ENCODE peak calls at places on chromosomes 4 and X, in five cellular contexts. G is HFF-Myc, Q is fibroblast of mammary gland, L is lower leg skin, H is cardiac muscle cell. A is an unnamed sample.

GRCh38 chrX:1244164-1245076 is 24.2 kb upstream of the CSF2RA start:
- DNase-seq in G (no peak), Q (no peak), L (no peak), H (no peak), A (peak)

GRCh38 chrX:68795741-68796140 is 33.1 kb upstream of the EFNB1 start:
- DNase-seq in G (no peak), Q (no peak), L (no peak), H (no peak), A (no peak)

GRCh38 chr4:81531410-81531809 is 59.7 kb upstream of the RASGEF1B start:
- DNase-seq in G (no peak), Q (no peak), L (no peak), H (peak), A (no peak)

GRCh38 chr4:24920008-24920407 is 7.2 kb upstream of the CCDC149 start:
- DNase-seq in G (no peak), Q (no peak), L (no peak), H (no peak), A (no peak)

GRCh38 chrX:151712253-151712652 is 3.6 kb upstream of the FATE1 start:
- DNase-seq in G (no peak), Q (no peak), L (no peak), H (no peak), A (no peak)

GRCh38 chr4:123876640-123877039 is 480.0 kb downstream of the SPRY1 start:
- DNase-seq in G (no peak), Q (peak), L (no peak), H (no peak), A (no peak)

GRCh38 chrX:68728186-68728585 is 80.7 kb downstream of the STARD8 start:
- DNase-seq in G (no peak), Q (no peak), L (peak), H (no peak), A (no peak)

GRCh38 chr4:113823291-113823659 is 61.7 kb upstream of the CAMK2D start:
- DNase-seq in G (no peak), Q (peak), L (no peak), H (no peak), A (peak)

GRCh38 chr4:19883841-19884240 is 367.9 kb upstream of the SLIT2 start:
- DNase-seq in G (no peak), Q (peak), L (no peak), H (no peak), A (no peak)

GRCh38 chr4:128308986-128309385 is 21.4 kb upstream of the PGRMC2 start:
- DNase-seq in G (no peak), Q (no peak), L (no peak), H (peak), A (no peak)

GRCh38 chr4:30094866-30095265 is 625.3 kb upstream of the PCDH7 start:
- DNase-seq in G (no peak), Q (peak), L (no peak), H (peak), A (no peak)

GRCh38 chrX:31836479-31836878 is 764.6 kb upstream of the FTHL17 start:
- DNase-seq in G (no peak), Q (no peak), L (no peak), H (no peak), A (no peak)

GRCh38 chrX:103330601-103331397 is 760 bp downstream of the TCEAL7 start:
- DNase-seq in G (no peak), Q (peak), L (no peak), H (peak), A (no peak)

DNA sequence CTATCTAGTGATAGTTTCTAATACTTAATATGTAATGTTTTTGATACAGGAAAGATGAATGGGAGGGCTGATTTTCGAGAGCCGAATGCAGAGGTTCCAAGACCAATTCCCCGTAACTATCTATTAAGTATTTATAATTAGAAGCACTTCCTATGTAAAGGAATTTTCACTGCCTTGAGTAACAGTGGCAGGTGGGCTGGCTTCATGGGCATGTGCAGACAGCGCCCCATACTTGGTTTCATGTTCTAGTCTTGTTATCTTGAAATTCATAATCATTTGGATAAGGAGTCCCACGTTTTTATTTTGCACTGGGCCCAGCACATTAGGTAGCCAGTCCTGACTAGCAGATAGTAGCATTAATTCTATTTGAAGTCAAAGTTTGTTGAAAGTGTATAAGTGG is 1.7 kb downstream of the OCIAD1 start:
- DNase-seq in G (no peak), Q (no peak), L (no peak), H (no peak), A (no peak)
- H3K4me3 ChIP-seq in G (peak), Q (no peak), L (no peak), H (peak), A (peak)

GRCh38 chr4:104353481-104353880 is 141.2 kb downstream of the CXXC4 start:
- DNase-seq in G (no peak), Q (no peak), L (no peak), H (no peak), A (no peak)
- H3K4me3 ChIP-seq in G (no peak), Q (no peak), L (no peak), H (no peak), A (no peak)

DNA sequence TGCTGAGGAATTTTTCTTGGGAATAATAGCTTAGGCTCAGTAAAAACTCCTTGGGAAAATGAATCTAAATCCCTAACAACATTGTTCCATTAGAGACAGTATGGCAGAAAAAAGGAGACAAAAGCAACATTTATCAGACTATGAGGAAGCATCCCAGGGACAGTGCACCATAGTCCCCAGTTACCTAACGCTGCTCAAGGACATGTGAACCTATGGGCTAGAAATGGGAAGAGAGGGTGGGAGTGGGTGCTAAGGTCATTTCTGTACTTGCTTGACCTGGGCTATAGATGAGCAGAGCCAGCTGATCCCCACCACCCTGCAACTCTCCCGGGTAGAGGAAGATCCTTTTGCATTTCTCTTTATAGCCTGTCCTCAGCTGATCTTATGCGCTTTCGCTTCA is 98.2 kb upstream of the CBR4 start:
- DNase-seq in G (no peak), Q (no peak), L (no peak), H (no peak), A (no peak)
- H3K4me3 ChIP-seq in G (no peak), Q (no peak), L (no peak), H (no peak), A (no peak)

GRCh38 chrX:41084360-41085104 is 713 bp upstream of the USP9X start:
- DNase-seq in G (peak), Q (peak), L (peak), H (peak), A (peak)
- H3K4me3 ChIP-seq in G (peak), Q (peak), L (peak), H (peak), A (peak)

DNA sequence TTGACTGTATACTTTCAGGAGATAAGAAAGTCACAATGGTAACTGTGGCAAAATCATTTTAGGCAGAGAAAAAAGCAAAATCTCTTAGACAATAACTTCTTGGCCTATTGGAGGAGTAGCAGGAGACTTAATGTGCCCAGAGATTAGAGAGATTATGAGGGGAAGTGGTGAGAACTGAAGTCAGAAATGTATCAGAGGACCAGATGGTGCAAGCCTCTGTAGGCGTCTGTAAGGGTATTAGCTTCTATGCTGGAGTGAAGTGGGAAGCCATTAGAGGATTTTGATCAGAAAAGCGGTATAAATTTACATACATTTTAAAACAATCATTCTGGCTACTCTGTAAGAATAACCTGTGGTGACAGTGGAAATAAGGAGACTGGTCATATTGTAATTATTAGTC is 236.7 kb downstream of the FAT4 start:
- DNase-seq in G (no peak), Q (no peak), L (no peak), H (no peak), A (no peak)
- H3K4me3 ChIP-seq in G (no peak), Q (no peak), L (no peak), H (no peak), A (no peak)

DNA sequence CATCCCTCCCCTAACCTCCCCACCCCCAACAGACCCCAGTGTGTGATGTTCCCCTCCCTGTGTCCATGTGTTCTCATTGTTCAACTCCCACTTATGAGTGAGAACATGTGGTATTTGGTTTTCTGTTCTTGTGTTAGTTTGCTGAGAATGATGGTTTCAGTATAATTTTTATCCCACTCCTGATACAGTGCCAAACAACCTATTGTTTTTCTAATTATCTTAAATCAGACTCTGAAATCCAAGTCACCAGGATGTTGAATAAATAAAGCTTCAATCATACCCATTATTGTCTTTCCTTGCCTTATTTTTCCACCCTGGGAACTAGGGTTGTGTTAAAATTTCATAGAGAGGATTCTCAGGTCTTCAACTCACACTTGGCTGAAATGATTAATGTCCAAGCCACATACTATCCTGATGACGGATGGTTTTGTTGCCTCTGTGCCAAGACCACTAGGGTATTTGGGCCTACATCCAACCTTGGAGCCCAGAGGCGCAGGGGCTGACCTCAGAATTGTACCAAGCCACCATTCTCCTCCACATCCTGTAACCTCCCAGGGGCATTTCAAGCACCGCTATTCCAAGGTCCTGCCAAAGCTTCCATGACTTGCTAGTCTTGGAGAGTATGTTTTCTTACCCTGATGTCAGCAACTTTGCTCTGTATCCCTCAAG is 332.4 kb downstream of the ARHGAP24 start:
- DNase-seq in G (no peak), Q (peak), L (no peak), H (peak), A (no peak)
- H3K4me3 ChIP-seq in G (no peak), Q (no peak), L (no peak), H (no peak), A (no peak)